ENCODE peak calls at places on chromosomes 16 and 17, in six cellular contexts. I is type B pancreatic cell, Y is cardiac muscle cell, O is left lung, H is mammary epithelial cell, L is epithelial cell of esophagus. X is an unnamed sample.

GRCh38 chr16:1488619-1489018 is at the start of gene PTX4:
- DNase-seq in H (no peak), L (no peak), Y (no peak), I (no peak), O (no peak), X (no peak)

GRCh38 chr16:4529085-4530060 is 9.2 kb downstream of the CDIP1 start:
- DNase-seq in H (peak; percentile 77), I (no peak), O (no peak), Y (peak; percentile 24), L (peak; percentile 77), X (no peak)

GRCh38 chr17:79018045-79018695 is 5.8 kb upstream of the C1QTNF1 start:
- DNase-seq in O (no peak), H (no peak), L (peak; percentile 28), Y (peak; percentile 72), I (no peak), X (no peak)

GRCh38 chr17:8941520-8941919 is 24.0 kb downstream of the PIK3R5 start:
- DNase-seq in Y (no peak), O (peak; percentile 83), H (no peak), I (no peak), L (no peak), X (peak; percentile 56)

GRCh38 chr17:38654411-38655398 is 20.1 kb downstream of the EPOP start:
- DNase-seq in L (no peak), I (no peak), H (no peak), Y (no peak), O (no peak), X (no peak)

GRCh38 chr17:9271989-9272388 is 250.7 kb downstream of the NTN1 start:
- DNase-seq in I (no peak), H (no peak), Y (no peak), L (no peak), O (no peak), X (no peak)

GRCh38 chr17:64420143-64420670 is 28.7 kb upstream of the MILR1 start:
- DNase-seq in Y (peak; percentile 88), H (peak; percentile 68), I (no peak), L (peak; percentile 78), O (no peak), X (peak; percentile 61)

GRCh38 chr16:24419709-24420108 is 119.7 kb upstream of the RBBP6 start:
- DNase-seq in O (no peak), H (no peak), Y (no peak), L (no peak), I (no peak), X (no peak)

GRCh38 chr16:81654346-81654745 is 124.7 kb upstream of the PLCG2 start:
- DNase-seq in Y (no peak), O (no peak), L (no peak), H (no peak), I (no peak), X (no peak)

GRCh38 chr17:73639322-73639721 is 4.9 kb downstream of the SDK2 start:
- DNase-seq in H (peak; percentile 46), Y (no peak), O (no peak), I (no peak), L (peak; percentile 42), X (no peak)

GRCh38 chr17:15306406-15306970 is 34.9 kb downstream of the TEKT3 start:
- DNase-seq in H (no peak), I (no peak), O (no peak), Y (peak; percentile 42), L (no peak), X (no peak)

GRCh38 chr16:88700636-88701482 is 5.3 kb downstream of the RNF166 start:
- DNase-seq in I (no peak), Y (peak; percentile 95), O (peak; percentile 99), L (peak; percentile 61), H (no peak), X (peak; percentile 96)

GRCh38 chr17:82497483-82498405 is 21.8 kb upstream of the FOXK2 start:
- DNase-seq in I (no peak), H (peak; percentile 20), Y (peak; percentile 46), O (peak; percentile 85), L (peak; percentile 50), X (no peak)

GRCh38 chr16:77212736-77213541 is 13.7 kb downstream of the SYCE1L start:
- DNase-seq in O (no peak), I (no peak), L (peak; percentile 68), H (peak; percentile 47), Y (peak; percentile 55), X (peak; percentile 56)

GRCh38 chr17:46182961-46183360 is 10.3 kb downstream of the KANSL1 start:
- DNase-seq in Y (no peak), L (peak; percentile 44), O (no peak), H (no peak), I (no peak), X (no peak)

GRCh38 chr17:46013502-46014165 is 14.6 kb downstream of the STH start:
- DNase-seq in L (peak; percentile 51), H (peak; percentile 22), Y (peak; percentile 14), O (no peak), I (no peak), X (no peak)

GRCh38 chr16:84156342-84156784 is 11.3 kb downstream of the DNAAF1 start:
- DNase-seq in L (peak; percentile 53), Y (no peak), O (no peak), I (no peak), H (peak; percentile 19), X (no peak)

GRCh38 chr16:11133344-11133921 is 122.6 kb downstream of the SOCS1 start:
- DNase-seq in Y (peak; percentile 94), L (peak; percentile 96), O (no peak), H (peak; percentile 91), I (no peak), X (no peak)

GRCh38 chr17:8466466-8466865 is 30.8 kb downstream of the NDEL1 start:
- DNase-seq in I (no peak), H (no peak), L (no peak), O (no peak), Y (peak; percentile 31), X (no peak)

GRCh38 chr16:85806539-85806938 is 7.0 kb downstream of the COX4I1 start:
- DNase-seq in O (no peak), I (no peak), L (no peak), Y (no peak), H (no peak), X (no peak)

GRCh38 chr17:34709108-34709779 is 129.9 kb downstream of the TMEM132E start:
- DNase-seq in I (peak; percentile 36), Y (no peak), L (no peak), H (no peak), O (no peak), X (no peak)

GRCh38 chr16:67104845-67105244 is 4.9 kb upstream of the PHAF1 start:
- DNase-seq in I (no peak), Y (no peak), H (no peak), O (no peak), L (peak; percentile 71), X (peak; percentile 40)

DNA sequence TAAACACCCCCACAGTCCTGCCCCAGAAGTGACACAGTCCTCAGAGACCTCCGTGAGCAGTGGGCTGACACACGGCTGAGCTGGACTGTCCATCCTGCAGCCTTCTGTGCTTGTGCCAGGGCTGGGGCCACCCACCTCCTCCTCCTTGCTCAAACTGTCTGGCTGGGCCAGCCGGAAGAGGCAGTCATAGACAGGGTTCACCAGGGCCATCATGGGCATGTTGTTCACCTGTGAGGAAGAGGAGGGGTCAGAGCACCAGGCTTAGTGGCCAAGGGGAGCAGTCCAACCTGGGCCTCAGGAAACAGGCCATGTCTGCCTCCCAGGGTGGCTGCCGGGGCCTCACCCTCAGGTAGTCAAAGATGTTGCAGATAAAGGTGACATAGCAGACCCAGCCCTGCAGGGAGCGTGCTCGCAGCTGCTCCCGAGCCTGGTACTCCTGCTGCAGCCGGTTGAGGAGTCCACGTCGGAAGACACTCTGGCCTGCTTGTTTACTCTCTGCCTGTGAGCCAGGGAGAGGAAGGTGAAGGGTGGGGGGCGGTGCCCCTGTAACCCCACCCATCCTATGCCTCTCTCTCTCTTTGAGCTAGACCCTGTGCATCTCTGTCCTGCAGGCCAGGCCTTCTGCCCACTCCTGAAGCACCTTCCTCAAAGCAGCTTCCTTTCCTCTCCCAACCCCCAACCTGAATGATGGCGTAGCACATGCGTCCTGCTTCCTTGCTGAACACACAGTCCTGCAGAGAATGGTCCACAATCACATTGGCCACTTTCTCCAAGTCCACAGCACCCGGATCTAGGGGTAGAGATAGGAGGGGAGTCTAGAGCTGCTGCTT is 3.4 kb downstream of the MIF4GD start:
- DNase-seq in I (no peak), L (peak; percentile 54), Y (no peak), H (no peak), O (no peak), X (no peak)
- TF ChIP-seq CTCF in I (no peak), L (peak; percentile 45), Y (no peak), H (no peak), O (no peak), X (no peak)

GRCh38 chr17:28370035-28370743 is at the start of gene VTN:
- DNase-seq in L (no peak), Y (peak; percentile 91), I (no peak), H (no peak), O (no peak), X (no peak)
- TF ChIP-seq CTCF in L (no peak), Y (no peak), I (no peak), H (no peak), O (no peak), X (no peak)

DNA sequence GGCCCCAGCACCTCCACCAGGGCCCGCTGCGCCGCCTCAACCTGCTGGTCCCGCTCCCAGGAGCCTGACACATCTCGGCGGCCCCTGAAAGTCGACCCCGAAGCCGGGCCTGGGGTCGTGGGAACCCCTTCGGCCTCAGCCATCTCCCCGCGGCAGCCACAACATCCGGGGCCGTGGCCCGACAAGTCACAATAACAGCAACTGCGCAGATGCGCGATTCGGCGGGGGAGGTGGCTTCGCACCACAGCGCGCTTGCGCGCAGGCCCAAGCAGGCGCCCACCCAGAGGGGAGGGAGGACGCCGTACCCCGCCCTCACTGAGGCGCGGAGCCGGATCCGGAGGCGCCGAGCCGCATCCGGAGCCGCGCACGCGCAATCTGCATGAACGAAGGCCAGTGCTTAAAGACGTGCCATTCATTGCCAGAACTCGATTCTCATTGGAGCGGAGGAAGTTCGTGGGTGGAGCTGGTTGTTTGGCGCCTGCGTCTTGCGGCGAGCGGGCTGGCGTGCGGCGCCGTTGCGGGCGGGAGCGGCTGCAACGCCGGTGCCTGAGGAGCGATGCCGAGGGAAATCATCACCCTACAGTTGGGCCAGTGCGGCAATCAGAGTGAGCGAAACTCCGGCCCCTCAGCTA is at the start of the genes RETREG3 and TUBG1:
- DNase-seq in L (peak; percentile 99), H (peak; percentile 100), Y (peak; percentile 100), O (peak; percentile 99), I (peak; percentile 100), X (peak; percentile 98)
- TF ChIP-seq CTCF in L (peak; percentile 54), H (peak; percentile 56), Y (peak; percentile 15), O (no peak), I (peak; percentile 53), X (peak; percentile 37)

DNA sequence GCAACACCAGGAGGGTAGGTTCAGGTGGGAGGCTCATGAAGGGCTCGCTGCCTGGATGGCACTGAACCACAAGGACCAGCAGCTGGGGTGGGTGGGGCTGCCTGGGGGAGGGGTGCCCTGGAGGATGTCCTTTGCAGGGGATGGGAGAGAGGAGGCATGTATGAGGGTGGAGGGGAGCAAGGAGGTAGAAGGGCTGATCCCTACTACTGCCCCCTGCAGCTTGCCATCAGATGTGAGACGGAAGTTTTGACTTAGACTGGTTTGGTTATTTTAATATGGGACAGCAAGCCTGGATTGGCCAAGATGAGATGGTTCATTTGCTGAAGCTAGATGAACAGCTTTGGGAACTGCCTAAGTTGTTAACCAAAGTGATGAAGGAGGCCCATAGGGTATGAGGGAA is 115.9 kb downstream of the SEC14L1 start:
- DNase-seq in H (no peak), I (no peak), O (no peak), Y (no peak), L (no peak), X (no peak)
- TF ChIP-seq CTCF in H (no peak), I (no peak), O (no peak), Y (no peak), L (no peak), X (no peak)